ENCODE peak calls at places on chromosome 3, in six cellular contexts. V, M, F, W, T and O are unnamed samples.

GRCh38 chr3:183822631-183823030 is 2.7 kb downstream of the MAP6D1 start:
- DNase-seq in W (no peak), M (no peak), F (no peak), V (no peak), T (no peak), O (peak; percentile 60)

GRCh38 chr3:177893321-177893720 is 642.9 kb upstream of the KCNMB2 start:
- DNase-seq in F (no peak), T (no peak), W (no peak), V (no peak), M (no peak), O (no peak)

GRCh38 chr3:132289311-132289710 is 27.9 kb upstream of the ACP3 start:
- DNase-seq in M (peak; percentile 25), W (no peak), T (no peak), F (no peak), V (no peak), O (no peak)

GRCh38 chr3:23359116-23359515 is 156.0 kb downstream of the UBE2E2 start:
- DNase-seq in V (no peak), T (no peak), F (no peak), W (no peak), M (no peak), O (no peak)

GRCh38 chr3:120169407-120169806 is 75.2 kb upstream of the GSK3B start:
- DNase-seq in F (no peak), W (no peak), V (no peak), T (no peak), M (no peak), O (no peak)

GRCh38 chr3:159390656-159391055 is 588.8 kb downstream of the MFSD1 start:
- DNase-seq in V (no peak), M (no peak), W (no peak), T (no peak), F (no peak), O (no peak)

GRCh38 chr3:5009506-5010100 is 30.4 kb downstream of the BHLHE40 start:
- DNase-seq in T (no peak), F (no peak), M (peak; percentile 53), V (peak; percentile 15), W (no peak), O (no peak)

GRCh38 chr3:88031543-88032148 is 27.2 kb downstream of the CGGBP1 start:
- DNase-seq in V (no peak), W (no peak), T (no peak), M (peak; percentile 44), F (no peak), O (no peak)

GRCh38 chr3:128619146-128619890 is 31.3 kb downstream of the RPN1 start:
- DNase-seq in V (no peak), F (no peak), T (no peak), M (peak; percentile 97), W (no peak), O (no peak)

GRCh38 chr3:159458010-159458409 is 530.6 kb upstream of the IL12A start:
- DNase-seq in T (no peak), F (no peak), M (peak; percentile 88), V (no peak), W (no peak), O (no peak)

GRCh38 chr3:25563601-25564000 is 101.1 kb downstream of the TOP2B start:
- DNase-seq in T (no peak), M (peak; percentile 20), F (no peak), V (no peak), W (no peak), O (no peak)

GRCh38 chr3:111534701-111535100 is 7.3 kb upstream of the CD96 start:
- DNase-seq in M (peak; percentile 61), W (no peak), T (no peak), V (no peak), F (no peak), O (no peak)

GRCh38 chr3:189270248-189270832 is 98.6 kb downstream of the TPRG1 start:
- DNase-seq in F (peak; percentile 61), W (no peak), T (no peak), V (peak; percentile 31), M (peak; percentile 76), O (peak; percentile 6)

GRCh38 chr3:11415099-11415498 is 142.9 kb downstream of the ATG7 start:
- DNase-seq in F (no peak), T (no peak), M (peak; percentile 52), W (no peak), V (no peak), O (no peak)

GRCh38 chr3:49841806-49842205 is 14.6 kb downstream of the TRAIP start:
- DNase-seq in T (no peak), F (no peak), M (no peak), W (no peak), V (no peak), O (peak; percentile 69)

GRCh38 chr3:126137490-126138130 is 42.8 kb downstream of the ALDH1L1 start:
- DNase-seq in M (no peak), T (peak; percentile 34), W (no peak), V (no peak), F (peak; percentile 1), O (no peak)

GRCh38 chr3:69881756-69882428 is 117.6 kb upstream of the SAMMSON start:
- DNase-seq in F (no peak), W (no peak), T (no peak), M (no peak), V (no peak), O (no peak)